ENCODE peak calls at places on chromosomes 7 and 10, in six cellular contexts. E, X, K, J, S and Q are unnamed samples. For H3K4me1, the result is how much of the 10 kb centered on the place peaks cover.

GRCh38 chr10:123000155-123000554 is 8.4 kb downstream of the IKZF5 start:
- DNase-seq in S (no peak), K (no peak), J (no peak), E (no peak), X (no peak), Q (no peak)

GRCh38 chr7:149004405-149005370 is 23.6 kb downstream of the PDIA4 start:
- DNase-seq in E (no peak), J (no peak), K (no peak), S (no peak), X (no peak), Q (no peak)

GRCh38 chr10:121216721-121217181 is 365.6 kb downstream of the WDR11 start:
- DNase-seq in J (no peak), S (peak), K (no peak), E (no peak), X (no peak), Q (peak)

GRCh38 chr7:31882187-31882586 is 188.0 kb downstream of the PDE1C start:
- DNase-seq in K (no peak), E (no peak), X (no peak), S (peak), J (no peak), Q (peak)

GRCh38 chr7:102992820-102993531 is 80.2 kb downstream of the LRRC17 start:
- DNase-seq in K (peak), X (no peak), E (no peak), S (no peak), J (peak), Q (no peak)

GRCh38 chr10:79159785-79160184 is 91.0 kb downstream of the ZMIZ1 start:
- DNase-seq in S (no peak), X (no peak), J (peak), K (peak), E (no peak), Q (peak)

GRCh38 chr7:6228865-6229264 is 43.6 kb downstream of the CYTH3 start:
- DNase-seq in K (peak), S (no peak), J (peak), X (no peak), E (no peak), Q (no peak)

GRCh38 chr7:44138698-44139097 is 2.4 kb downstream of the MYL7 start:
- DNase-seq in X (no peak), S (no peak), J (no peak), E (no peak), K (no peak), Q (no peak)

GRCh38 chr10:75108684-75109458 is 2.6 kb upstream of the SAMD8 start:
- DNase-seq in S (peak), X (no peak), K (peak), E (no peak), J (no peak), Q (peak)

GRCh38 chr7:26858735-26859134 is 5.7 kb downstream of the SKAP2 start:
- DNase-seq in J (no peak), E (no peak), S (no peak), X (no peak), K (no peak), Q (no peak)

GRCh38 chr10:3779146-3779707 is 5.8 kb downstream of the KLF6 start:
- DNase-seq in E (no peak), S (no peak), J (peak), X (no peak), K (peak), Q (no peak)

GRCh38 chr7:41987-42386 is 150.4 kb upstream of the FAM20C start:
- DNase-seq in S (no peak), X (no peak), K (no peak), J (no peak), E (peak), Q (peak)

GRCh38 chr10:103917326-103918052 is 495 bp downstream of the STN1 start:
- DNase-seq in J (peak), S (peak), X (peak), E (no peak), K (no peak), Q (peak)

GRCh38 chr10:131814567-131815290 is 86.1 kb upstream of the PPP2R2D start:
- DNase-seq in S (no peak), J (no peak), X (peak), E (no peak), K (no peak), Q (peak)

GRCh38 chr7:370775-371118 is 80.8 kb downstream of the FOXL3 start:
- DNase-seq in E (no peak), J (no peak), K (no peak), X (no peak), S (no peak), Q (no peak)

GRCh38 chr10:12412671-12413368 is 63.5 kb downstream of the CAMK1D start:
- DNase-seq in X (no peak), E (no peak), J (no peak), S (no peak), K (no peak), Q (no peak)

GRCh38 chr10:106595281-106595680 is 569.2 kb downstream of the SORCS1 start:
- DNase-seq in J (no peak), E (no peak), K (no peak), X (no peak), S (no peak), Q (no peak)

GRCh38 chr10:79054203-79055099 is 14.3 kb upstream of the ZMIZ1 start:
- DNase-seq in E (no peak), K (no peak), S (no peak), X (no peak), J (no peak), Q (no peak)

GRCh38 chr7:140176271-140176701 is 497 bp downstream of the KDM7A start:
- DNase-seq in E (no peak), J (no peak), K (peak), S (no peak), X (no peak), Q (no peak)

GRCh38 chr7:13044309-13044708 is 356.9 kb downstream of the ARL4A start:
- DNase-seq in X (no peak), S (no peak), E (no peak), K (no peak), J (no peak), Q (no peak)

GRCh38 chr10:13745271-13745670 is 158.5 kb downstream of the PRPF18 start:
- DNase-seq in K (no peak), S (no peak), J (no peak), X (no peak), E (no peak), Q (no peak)

GRCh38 chr7:121076350-121077164 is 88.0 kb downstream of the CPED1 start:
- DNase-seq in J (peak), E (no peak), K (peak), S (no peak), X (no peak), Q (no peak)

GRCh38 chr7:12923971-12924370 is 236.5 kb downstream of the ARL4A start:
- DNase-seq in E (no peak), K (peak), S (no peak), J (peak), X (no peak), Q (no peak)

GRCh38 chr7:2523941-2524807 is 4.6 kb downstream of the LFNG start:
- DNase-seq in X (peak), S (no peak), K (peak), J (peak), E (no peak), Q (peak)

GRCh38 chr7:157587051-157587450 is 250.2 kb downstream of the DNAJB6 start:
- DNase-seq in S (no peak), K (no peak), J (no peak), E (no peak), X (no peak), Q (no peak)

GRCh38 chr7:134315679-134316538 is 821 bp downstream of the SLC35B4 start:
- DNase-seq in J (peak), E (no peak), X (peak), S (no peak), K (peak), Q (no peak)

GRCh38 chr10:94850766-94851165 is 87.7 kb upstream of the CYP2C9 start:
- DNase-seq in E (no peak), X (no peak), K (no peak), J (no peak), S (no peak), Q (no peak)

GRCh38 chr7:36264123-36264916 is 111.3 kb downstream of the EEPD1 start:
- DNase-seq in X (no peak), K (peak), E (no peak), J (peak), S (no peak), Q (no peak)

GRCh38 chr10:88693392-88694020 is 12.5 kb upstream of the LIPK start:
- DNase-seq in S (no peak), E (no peak), X (no peak), K (peak), J (no peak), Q (no peak)

GRCh38 chr7:52260046-52260665 is 775.3 kb upstream of the POM121L12 start:
- DNase-seq in J (no peak), K (no peak), E (no peak), S (no peak), X (no peak), Q (no peak)

GRCh38 chr10:114777415-114777814 is 44.2 kb upstream of the FHIP2A start:
- DNase-seq in S (no peak), E (no peak), J (no peak), K (no peak), X (no peak), Q (no peak)

GRCh38 chr7:117791877-117792780 is 81.1 kb downstream of the CTTNBP2 start:
- DNase-seq in E (no peak), K (no peak), S (no peak), X (no peak), J (no peak), Q (no peak)

GRCh38 chr7:142871260-142872105 is 14.1 kb downstream of the TRPV6 start:
- DNase-seq in S (no peak), E (no peak), X (no peak), J (no peak), K (no peak), Q (peak)

GRCh38 chr10:43262043-43262901 is 4.6 kb downstream of the RASGEF1A start:
- DNase-seq in J (no peak), K (no peak), E (peak), X (no peak), S (no peak), Q (peak)

GRCh38 chr7:22545539-22545938 is 45.6 kb upstream of the STEAP1B start:
- DNase-seq in J (no peak), E (no peak), K (no peak), S (no peak), X (no peak), Q (no peak)

GRCh38 chr7:32941996-32942782 is 15.1 kb upstream of the FKBP9 start:
- DNase-seq in S (peak), E (peak), K (peak), J (peak), X (peak), Q (peak)

GRCh38 chr10:72083234-72084093 is 4.9 kb downstream of the SPOCK2 start:
- DNase-seq in X (no peak), E (no peak), S (no peak), J (no peak), K (no peak), Q (no peak)

GRCh38 chr10:72080042-72081035 is 8.0 kb downstream of the SPOCK2 start:
- DNase-seq in X (no peak), S (no peak), K (no peak), J (no peak), E (no peak), Q (no peak)

GRCh38 chr10:72079356-72079755 is 9.0 kb downstream of the SPOCK2 start:
- DNase-seq in X (no peak), S (no peak), E (no peak), J (no peak), K (no peak), Q (no peak)

GRCh38 chr10:72081772-72082590 is 6.4 kb downstream of the SPOCK2 start:
- DNase-seq in K (no peak), E (no peak), S (no peak), J (no peak), X (peak), Q (no peak)

GRCh38 chr10:72081210-72081609 is 7.1 kb downstream of the SPOCK2 start:
- DNase-seq in J (no peak), E (no peak), K (no peak), X (no peak), S (no peak), Q (no peak)
- H3K4me1 ChIP-seq in J (under half), E (under half), K (under half), X (under half), S (under half), Q (under half)

GRCh38 chr10:48504141-48504885 is 100.6 kb downstream of the ARHGAP22 start:
- DNase-seq in E (peak), X (no peak), J (no peak), K (peak), S (no peak), Q (peak)

GRCh38 chr10:48503293-48503911 is 101.5 kb downstream of the ARHGAP22 start:
- DNase-seq in S (no peak), X (no peak), J (no peak), K (no peak), E (peak), Q (peak)

GRCh38 chr10:48506147-48506917 is 98.5 kb downstream of the ARHGAP22 start:
- DNase-seq in S (no peak), K (peak), E (peak), X (no peak), J (peak), Q (peak)

GRCh38 chr10:48507494-48507893 is 97.4 kb downstream of the ARHGAP22 start:
- DNase-seq in J (no peak), K (no peak), X (no peak), S (no peak), E (no peak), Q (no peak)

GRCh38 chr10:48505394-48506112 is 99.3 kb downstream of the ARHGAP22 start:
- DNase-seq in X (no peak), S (no peak), E (no peak), J (no peak), K (no peak), Q (peak)
- H3K4me3 ChIP-seq in X (no peak), S (no peak), E (no peak), J (no peak), K (no peak), Q (no peak)

GRCh38 chr7:99408347-99409191 is at the start of the genes BUD31 and PDAP1:
- DNase-seq in K (peak), X (peak), S (peak), J (peak), E (peak), Q (peak)
- H3K4me1 ChIP-seq in K (under half), X (under half), S (under half), J (under half), E (under half), Q (under half)

GRCh38 chr7:70356975-70357374 is 758.7 kb downstream of the AUTS2 start:
- DNase-seq in X (no peak), E (no peak), J (no peak), K (no peak), S (no peak), Q (no peak)
- H3K4me3 ChIP-seq in X (no peak), E (no peak), J (no peak), K (no peak), S (no peak), Q (no peak)

GRCh38 chr7:77543910-77544309 is 6.8 kb downstream of the PTPN12 start:
- DNase-seq in J (no peak), S (no peak), E (no peak), K (no peak), X (no peak), Q (no peak)

GRCh38 chr7:77550586-77550985 is 13.5 kb downstream of the PTPN12 start:
- DNase-seq in E (no peak), J (peak), X (no peak), K (peak), S (no peak), Q (no peak)

GRCh38 chr7:77544523-77544922 is 7.4 kb downstream of the PTPN12 start:
- DNase-seq in E (no peak), X (no peak), J (peak), K (no peak), S (no peak), Q (no peak)

GRCh38 chr7:77549103-77549870 is 12.2 kb downstream of the PTPN12 start:
- DNase-seq in K (no peak), S (no peak), E (no peak), X (no peak), J (no peak), Q (no peak)

DNA sequence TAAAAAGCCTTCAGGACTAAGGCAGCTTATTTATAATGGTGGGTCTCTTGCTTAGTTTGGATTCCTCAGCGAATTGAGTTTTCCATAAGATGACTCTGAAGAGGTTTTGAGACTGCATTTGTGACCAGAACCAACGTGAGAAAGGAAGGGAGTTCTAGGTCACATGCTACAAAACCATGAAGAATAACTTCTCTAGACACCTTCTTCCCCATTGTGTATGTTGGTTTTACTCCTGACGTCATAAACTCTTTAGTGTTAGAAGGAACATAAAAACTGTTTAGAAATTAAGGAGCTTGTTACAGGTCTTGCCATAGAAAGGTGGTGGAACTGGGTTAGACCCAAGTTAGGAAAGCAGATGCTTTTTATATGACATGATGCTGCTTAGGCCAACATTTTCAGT is 11.1 kb downstream of the PTPN12 start:
- DNase-seq in E (no peak), J (no peak), K (no peak), S (no peak), X (no peak), Q (no peak)
- H3K4me1 ChIP-seq in E (under half), J (under half), K (under half), S (half or more), X (under half), Q (half or more)